ENCODE peak calls at places on chromosomes 4 and X, in five cellular contexts. W is dorsolateral prefrontal cortex, G is foreskin fibroblast, V is AG10803, M is A549. Y is an unnamed sample.

GRCh38 chrX:109485470-109486340 is 3.8 kb upstream of the GUCY2F start:
- DNase-seq in V (peak), G (peak), M (peak), W (peak), Y (no peak)

GRCh38 chr4:189845145-189845846 is 95.4 kb upstream of the FRG1 start:
- DNase-seq in V (peak), M (no peak), G (peak), W (no peak), Y (no peak)

GRCh38 chr4:156322592-156322991 is 368.9 kb upstream of the CTSO start:
- DNase-seq in V (peak), M (no peak), G (peak), W (no peak), Y (no peak)

GRCh38 chrX:12065251-12065650 is 73.0 kb upstream of the FRMPD4 start:
- DNase-seq in M (peak), G (no peak), V (peak), W (peak), Y (no peak)

GRCh38 chr4:154642361-154642760 is 29.9 kb upstream of the FGG start:
- DNase-seq in V (no peak), M (no peak), G (no peak), W (no peak), Y (no peak)

GRCh38 chr4:156536661-156537060 is 434.9 kb downstream of the PDGFC start:
- DNase-seq in V (peak), M (no peak), W (no peak), G (peak), Y (no peak)

GRCh38 chr4:54067163-54067562 is 2.8 kb upstream of the CHIC2 start:
- DNase-seq in W (no peak), G (peak), M (peak), V (peak), Y (no peak)

GRCh38 chr4:16582526-16582925 is 315.9 kb downstream of the LDB2 start:
- DNase-seq in V (no peak), W (no peak), M (no peak), G (no peak), Y (no peak)

GRCh38 chrX:1502241-1502640 is 34.7 kb downstream of the P2RY8 start:
- DNase-seq in V (no peak), G (no peak), M (no peak), W (no peak), Y (no peak)

GRCh38 chrX:134572816-134573682 is 85.2 kb downstream of the PLAC1 start:
- DNase-seq in V (no peak), W (no peak), G (no peak), M (peak), Y (no peak)

GRCh38 chr4:150722908-150723362 is 141.0 kb downstream of the MAB21L2 start:
- DNase-seq in W (no peak), G (peak), V (no peak), M (peak), Y (peak)

GRCh38 chrX:1316527-1316926 is 20.1 kb upstream of the IL3RA start:
- DNase-seq in V (no peak), M (no peak), W (peak), G (no peak), Y (no peak)

GRCh38 chrX:141176586-141177451 is at the start of gene LDOC1:
- DNase-seq in G (peak), M (peak), W (peak), V (peak), Y (peak)

GRCh38 chr4:74934016-74934821 is 1.3 kb downstream of the PARM1 start:
- DNase-seq in G (no peak), V (peak), M (no peak), W (peak), Y (no peak)

GRCh38 chrX:23344208-23344903 is 9.7 kb downstream of the PTCHD1 start:
- DNase-seq in G (no peak), W (no peak), V (no peak), M (no peak), Y (no peak)

GRCh38 chr4:22389240-22389871 is 126.5 kb downstream of the ADGRA3 start:
- DNase-seq in G (peak), V (peak), W (peak), M (peak), Y (peak)

GRCh38 chr4:146482788-146483187 is 39.0 kb downstream of the SLC10A7 start:
- DNase-seq in W (no peak), V (no peak), G (no peak), M (no peak), Y (no peak)

GRCh38 chrX:133884430-133885394 is 100.7 kb downstream of the GPC3 start:
- DNase-seq in G (no peak), M (no peak), V (no peak), W (no peak), Y (no peak)

GRCh38 chr4:108592674-108592986 is 27.7 kb upstream of the RPL34 start:
- DNase-seq in M (no peak), V (no peak), G (no peak), W (no peak), Y (peak)

GRCh38 chr4:166143227-166143626 is 270.2 kb downstream of the TLL1 start:
- DNase-seq in M (no peak), W (no peak), G (no peak), V (peak), Y (no peak)

GRCh38 chr4:181619651-181620050 is 623.6 kb upstream of the TENM3 start:
- DNase-seq in V (no peak), W (no peak), M (no peak), G (no peak), Y (no peak)

GRCh38 chrX:1283750-1284149 is 15.1 kb downstream of the CSF2RA start:
- DNase-seq in G (no peak), V (no peak), W (no peak), M (no peak), Y (no peak)

GRCh38 chrX:3603026-3603661 is 110.3 kb downstream of the PRKX start:
- DNase-seq in M (peak), G (no peak), V (no peak), W (no peak), Y (no peak)

GRCh38 chr4:2767705-2768074 is 11.6 kb upstream of the TNIP2 start:
- DNase-seq in V (no peak), G (no peak), M (no peak), W (no peak), Y (no peak)

GRCh38 chrX:13432376-13432775 is 112.5 kb upstream of the ATXN3L start:
- DNase-seq in W (no peak), G (peak), V (peak), M (peak), Y (peak)

GRCh38 chr4:57053508-57053907 is 56.7 kb downstream of the IGFBP7 start:
- DNase-seq in G (no peak), W (no peak), V (peak), M (peak), Y (no peak)

GRCh38 chr4:182338731-182339130 is 95.5 kb downstream of the TENM3 start:
- DNase-seq in V (peak), G (no peak), M (no peak), W (no peak), Y (no peak)

GRCh38 chr4:168177546-168178149 is 85.3 kb downstream of the ANXA10 start:
- DNase-seq in W (no peak), M (no peak), G (no peak), V (no peak), Y (no peak)

GRCh38 chr4:146943691-146944375 is 1.8 kb downstream of the TTC29 start:
- DNase-seq in W (no peak), M (no peak), V (peak), G (no peak), Y (no peak)

GRCh38 chrX:118528089-118528753 is 32.6 kb downstream of the DOCK11 start:
- DNase-seq in M (no peak), V (no peak), G (no peak), W (no peak), Y (no peak)

GRCh38 chr4:142129473-142129872 is 493.1 kb downstream of the IL15 start:
- DNase-seq in V (no peak), M (no peak), W (no peak), G (no peak), Y (no peak)

GRCh38 chr4:87622303-87622702 is 14.0 kb downstream of the DSPP start:
- DNase-seq in M (no peak), G (no peak), W (no peak), V (no peak), Y (no peak)

GRCh38 chr4:152363086-152363485 is 172.8 kb downstream of the FBXW7 start:
- DNase-seq in G (peak), V (peak), W (no peak), M (no peak), Y (no peak)

GRCh38 chr4:184153781-184154542 is 63.7 kb downstream of the ENPP6 start:
- DNase-seq in G (no peak), M (no peak), V (no peak), W (no peak), Y (no peak)

GRCh38 chrX:45320191-45320590 is 119.5 kb upstream of the DIPK2B start:
- DNase-seq in M (no peak), G (no peak), W (no peak), V (no peak), Y (no peak)
- TF ChIP-seq CTCF in M (no peak), G (no peak), W (no peak), V (no peak), Y (no peak)

DNA sequence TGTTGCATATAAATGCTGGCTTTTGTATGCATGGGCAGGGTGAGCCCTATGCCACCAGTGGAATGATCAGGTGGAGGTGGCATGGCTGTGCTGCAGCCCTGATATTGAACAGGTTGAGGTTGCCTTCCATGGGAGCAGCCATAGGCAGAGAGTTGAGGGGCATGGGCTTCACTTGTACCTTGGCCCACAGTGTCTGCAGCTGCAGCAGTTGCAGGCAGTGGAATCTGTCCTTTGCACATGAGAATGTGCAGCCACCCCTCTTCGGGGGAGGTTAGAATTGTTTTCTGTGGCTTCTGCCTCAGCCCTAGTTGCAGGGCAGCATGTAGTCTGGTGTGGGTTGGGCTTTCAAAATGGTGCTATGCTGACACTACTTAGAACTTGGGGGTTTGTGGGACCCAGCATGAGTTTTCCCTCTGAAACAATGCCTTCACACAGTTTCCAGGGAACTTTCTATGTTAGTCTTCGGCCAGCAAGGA is 25.4 kb upstream of the VSIG1 start:
- DNase-seq in M (no peak), G (no peak), V (no peak), W (no peak), Y (no peak)
- H3K4me3 ChIP-seq in M (no peak), G (no peak), V (no peak), W (no peak), Y (no peak)

GRCh38 chrX:54248309-54248708 is 65.3 kb upstream of the FAM120C start:
- DNase-seq in W (no peak), G (peak), V (peak), M (peak), Y (peak)
- TF ChIP-seq CTCF in W (peak), G (peak), V (peak), M (peak), Y (peak)

GRCh38 chr4:42398448-42399355 is 1.4 kb downstream of the SHISA3 start:
- DNase-seq in V (no peak), G (no peak), M (no peak), W (no peak), Y (no peak)

GRCh38 chr4:42397256-42397634 is at the start of gene SHISA3:
- DNase-seq in V (no peak), G (no peak), W (no peak), M (no peak), Y (no peak)

GRCh38 chr4:42401171-42401570 is 3.9 kb downstream of the SHISA3 start:
- DNase-seq in V (no peak), M (no peak), G (no peak), W (no peak), Y (peak)

GRCh38 chr4:42397635-42398447 is 553 bp downstream of the SHISA3 start:
- DNase-seq in G (no peak), W (no peak), M (no peak), V (no peak), Y (no peak)

DNA sequence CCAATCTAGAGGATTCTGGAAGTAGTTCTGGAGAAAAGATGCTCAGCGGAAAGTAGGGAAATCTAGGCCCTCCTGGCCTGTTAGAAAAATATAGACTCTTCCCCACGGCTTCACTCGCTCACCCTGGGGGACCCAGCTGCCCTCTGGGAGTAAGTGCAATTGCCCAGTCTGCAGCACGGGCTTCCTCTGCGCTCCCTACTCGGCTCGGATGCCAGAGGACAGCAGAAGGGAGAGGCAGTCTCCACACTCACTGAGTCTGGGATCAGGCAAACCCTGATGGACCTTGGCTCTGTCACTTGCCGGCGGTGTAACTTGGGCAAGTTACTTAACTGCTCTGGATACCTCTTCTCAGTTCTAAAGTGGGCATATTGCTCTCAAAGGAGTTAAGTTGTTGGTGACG is 2.1 kb downstream of the SHISA3 start:
- DNase-seq in W (no peak), M (no peak), V (no peak), G (no peak), Y (no peak)
- H3K4me3 ChIP-seq in W (no peak), M (no peak), V (no peak), G (no peak), Y (no peak)

DNA sequence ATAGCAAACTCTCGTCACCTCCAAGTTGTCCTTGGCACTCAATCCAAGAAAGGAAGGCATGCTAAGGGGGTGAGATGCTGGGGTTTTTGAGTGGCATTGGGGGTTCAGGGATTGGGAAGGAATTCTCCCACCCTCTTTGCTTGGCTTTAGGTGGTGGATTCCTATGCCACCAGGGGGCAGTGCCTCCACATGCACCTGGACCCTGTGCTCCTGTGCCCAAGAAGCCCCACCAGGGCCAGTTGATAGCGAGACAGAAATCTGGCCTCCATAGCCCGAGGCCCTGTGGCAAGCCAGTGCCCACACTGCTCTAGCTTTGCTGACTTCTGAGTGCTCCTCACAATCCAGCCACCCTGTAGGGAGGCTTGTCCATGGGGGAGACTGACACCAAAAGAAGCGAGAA is 2.0 kb upstream of the FATE1 start:
- DNase-seq in W (no peak), M (peak), G (no peak), V (no peak), Y (no peak)
- TF ChIP-seq CTCF in W (no peak), M (peak), G (peak), V (peak), Y (peak)

GRCh38 chr4:77815651-77816050 is 3.5 kb downstream of the CNOT6L start:
- DNase-seq in G (no peak), V (no peak), M (no peak), W (no peak), Y (no peak)
- H3K4me3 ChIP-seq in G (no peak), V (no peak), M (no peak), W (no peak), Y (no peak)

DNA sequence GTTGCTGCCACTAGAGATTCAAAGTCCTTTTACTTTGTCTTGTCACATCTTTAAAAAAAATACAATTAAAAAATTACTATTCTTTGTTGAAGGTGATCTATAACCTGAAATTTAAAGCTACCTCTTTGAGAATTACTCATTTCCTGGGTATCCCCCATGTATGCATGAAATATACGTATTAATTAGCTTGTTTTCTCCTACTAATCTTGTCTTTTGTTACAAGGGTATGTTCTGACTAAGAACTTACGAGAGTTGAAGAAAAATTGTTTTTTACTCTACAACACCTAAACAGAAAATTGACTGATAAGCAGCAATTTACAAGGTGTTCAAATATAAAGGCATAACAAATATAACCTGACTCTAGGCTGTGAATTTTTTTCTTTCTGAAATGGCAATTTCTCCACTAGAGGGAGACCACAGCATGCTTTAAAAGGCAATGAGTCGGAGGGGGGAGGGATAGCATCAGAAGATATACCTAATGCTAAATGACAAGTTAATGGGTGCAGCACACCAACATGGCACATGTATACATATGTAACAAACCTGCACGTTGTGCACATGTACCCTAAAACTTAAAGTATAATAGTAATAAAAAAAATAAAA is 249.6 kb downstream of the OPHN1 start:
- DNase-seq in V (peak), G (no peak), M (peak), W (no peak), Y (peak)
- TF ChIP-seq CTCF in V (peak), G (peak), M (peak), W (peak), Y (peak)

Y was measured in LNCaP clone FGC.